ENCODE peak calls at places on chromosomes 16 and 17, in six cellular contexts. I is nucleus accumbens; V is stimulated activated naive CD4-positive, alpha-beta T cell; H is activated CD4-positive, alpha-beta T cell treated with anti-CD3 and anti-CD28 coated beads for 24 hours; E is cardiac fibroblast; U is PC-3. A is an unnamed sample.

GRCh38 chr16:87723224-87723619 is 42.6 kb downstream of the KLHDC4 start:
- DNase-seq in I (peak; percentile 75), V (no peak), E (peak; percentile 55), U (no peak), H (no peak), A (peak; percentile 90)

GRCh38 chr17:20189322-20189721 is 180.2 kb downstream of the SPECC1 start:
- DNase-seq in H (no peak), V (no peak), I (peak; percentile 83), U (peak; percentile 67), E (peak; percentile 57), A (no peak)

GRCh38 chr16:53945996-53946395 is 242.0 kb downstream of the FTO start:
- DNase-seq in I (no peak), U (peak; percentile 55), E (peak; percentile 77), H (no peak), V (no peak), A (peak; percentile 10)

GRCh38 chr16:84532299-84532724 is 27.9 kb upstream of the MEAK7 start:
- DNase-seq in V (no peak), H (no peak), U (no peak), E (peak; percentile 87), I (no peak), A (peak; percentile 97)

GRCh38 chr16:13438064-13438463 is 481.9 kb upstream of the ERCC4 start:
- DNase-seq in E (no peak), U (no peak), I (no peak), H (no peak), V (no peak), A (no peak)

GRCh38 chr17:21201302-21201602 is 12.7 kb downstream of the TMEM11 start:
- DNase-seq in I (no peak), E (no peak), H (no peak), U (peak; percentile 9), V (no peak), A (no peak)

GRCh38 chr17:28256370-28256769 is 62.6 kb upstream of the TMEM97 start:
- DNase-seq in H (no peak), U (no peak), E (no peak), V (no peak), I (no peak), A (no peak)

GRCh38 chr17:45427181-45427835 is 5.4 kb downstream of the ARHGAP27 start:
- DNase-seq in H (no peak), V (no peak), E (no peak), I (no peak), U (no peak), A (no peak)

GRCh38 chr17:66625321-66625767 is 209.6 kb upstream of the CACNG5 start:
- DNase-seq in H (no peak), E (peak; percentile 56), V (no peak), U (peak; percentile 73), I (no peak), A (peak; percentile 56)

GRCh38 chr16:63312343-63312742 is 1276.1 kb upstream of the CDH8 start:
- DNase-seq in H (no peak), V (no peak), I (no peak), U (no peak), E (no peak), A (no peak)

GRCh38 chr17:7589204-7589868 is 558 bp downstream of the SOX15 start:
- DNase-seq in V (peak; percentile 60), H (peak; percentile 49), E (peak; percentile 89), I (peak; percentile 79), U (peak; percentile 46), A (no peak)

GRCh38 chr17:8435245-8436168 is at the start of gene NDEL1:
- DNase-seq in V (peak; percentile 99), E (peak; percentile 97), I (peak; percentile 97), U (peak; percentile 94), H (peak; percentile 99), A (peak; percentile 86)

GRCh38 chr16:80167657-80168056 is 373.1 kb upstream of the DYNLRB2 start:
- DNase-seq in V (no peak), I (no peak), U (peak; percentile 45), E (no peak), H (no peak), A (peak; percentile 27)

GRCh38 chr16:27505297-27506236 is 44.1 kb downstream of the GTF3C1 start:
- DNase-seq in H (no peak), I (no peak), V (no peak), E (no peak), U (no peak), A (no peak)

GRCh38 chr16:51888021-51888420 is 658.9 kb downstream of the TOX3 start:
- DNase-seq in I (no peak), V (no peak), E (peak; percentile 45), U (no peak), H (no peak), A (no peak)

GRCh38 chr17:58870747-58871146 is 115.1 kb downstream of the PPM1E start:
- DNase-seq in V (no peak), E (peak; percentile 10), I (no peak), U (peak; percentile 23), H (no peak), A (no peak)

GRCh38 chr17:4332296-4332970 is 34.0 kb downstream of the UBE2G1 start:
- DNase-seq in I (no peak), V (no peak), E (peak; percentile 32), U (peak; percentile 47), H (no peak), A (no peak)

GRCh38 chr16:17724242-17724898 is 253.6 kb upstream of the XYLT1 start:
- DNase-seq in I (no peak), E (peak; percentile 70), H (no peak), U (no peak), V (no peak), A (no peak)

GRCh38 chr17:69540356-69540755 is 125.9 kb downstream of the MAP2K6 start:
- DNase-seq in E (peak; percentile 66), I (no peak), H (no peak), U (no peak), V (no peak), A (no peak)

A was measured in Caki2.